ENCODE peak calls at places on chromosomes 12 and 14, in seven cellular contexts. One of them, this sample, is unnamed.

GRCh38 chr12:56080556-56081138 is 682 bp downstream of the ERBB3 start:
- DNase-seq in IMR-90: no peak
- DNase-seq in body of pancreas: peak; percentile 82
- DNase-seq in ovary: no peak
- DNase-seq in adrenal gland: no peak
- DNase-seq in K562: peak; percentile 39
- DNase-seq in transverse colon: peak; percentile 81
- DNase-seq in this sample: peak; percentile 81

GRCh38 chr12:127485528-127485927 is 781.4 kb upstream of the TMEM132C start:
- DNase-seq in K562: no peak
- DNase-seq in IMR-90: peak; percentile 86
- DNase-seq in transverse colon: peak; percentile 13
- DNase-seq in adrenal gland: peak; percentile 61
- DNase-seq in body of pancreas: no peak
- DNase-seq in ovary: no peak
- DNase-seq in this sample: no peak

GRCh38 chr14:92880851-92881250 is 42.1 kb upstream of the CHGA start:
- DNase-seq in K562: no peak
- DNase-seq in adrenal gland: no peak
- DNase-seq in body of pancreas: peak; percentile 66
- DNase-seq in ovary: no peak
- DNase-seq in IMR-90: peak; percentile 2
- DNase-seq in transverse colon: no peak
- DNase-seq in this sample: peak; percentile 43

GRCh38 chr14:52391866-52392600 is 77.9 kb downstream of the PTGER2 start:
- DNase-seq in IMR-90: peak; percentile 48
- DNase-seq in body of pancreas: no peak
- DNase-seq in adrenal gland: no peak
- DNase-seq in transverse colon: no peak
- DNase-seq in K562: no peak
- DNase-seq in ovary: no peak
- DNase-seq in this sample: no peak

GRCh38 chr12:91316825-91317224 is 134.2 kb upstream of the DCN start:
- DNase-seq in K562: no peak
- DNase-seq in body of pancreas: no peak
- DNase-seq in IMR-90: peak; percentile 69
- DNase-seq in ovary: no peak
- DNase-seq in transverse colon: no peak
- DNase-seq in adrenal gland: no peak
- DNase-seq in this sample: no peak

GRCh38 chr12:119156401-119156800 is 22.3 kb upstream of the HSPB8 start:
- DNase-seq in body of pancreas: no peak
- DNase-seq in adrenal gland: no peak
- DNase-seq in transverse colon: no peak
- DNase-seq in IMR-90: no peak
- DNase-seq in ovary: no peak
- DNase-seq in K562: peak; percentile 26
- DNase-seq in this sample: no peak

GRCh38 chr12:89932950-89933349 is 224.3 kb upstream of the ATP2B1 start:
- DNase-seq in body of pancreas: no peak
- DNase-seq in adrenal gland: no peak
- DNase-seq in K562: no peak
- DNase-seq in ovary: no peak
- DNase-seq in IMR-90: peak; percentile 47
- DNase-seq in transverse colon: no peak
- DNase-seq in this sample: no peak

GRCh38 chr12:63967781-63968180 is 123.3 kb downstream of the SRGAP1 start:
- DNase-seq in IMR-90: peak; percentile 22
- DNase-seq in K562: no peak
- DNase-seq in body of pancreas: no peak
- DNase-seq in adrenal gland: no peak
- DNase-seq in ovary: no peak
- DNase-seq in transverse colon: no peak
- DNase-seq in this sample: no peak

GRCh38 chr12:64673490-64674169 is 63.3 kb downstream of the RASSF3 start:
- DNase-seq in ovary: no peak
- DNase-seq in K562: no peak
- DNase-seq in IMR-90: peak; percentile 19
- DNase-seq in adrenal gland: no peak
- DNase-seq in transverse colon: no peak
- DNase-seq in body of pancreas: no peak
- DNase-seq in this sample: no peak

GRCh38 chr14:29348504-29348903 is 579.1 kb downstream of the PRKD1 start:
- DNase-seq in ovary: no peak
- DNase-seq in transverse colon: no peak
- DNase-seq in K562: no peak
- DNase-seq in IMR-90: peak; percentile 21
- DNase-seq in adrenal gland: no peak
- DNase-seq in body of pancreas: no peak
- DNase-seq in this sample: no peak

GRCh38 chr14:51119411-51120051 is 24.6 kb upstream of the TRIM9 start:
- DNase-seq in ovary: no peak
- DNase-seq in K562: no peak
- DNase-seq in transverse colon: no peak
- DNase-seq in body of pancreas: no peak
- DNase-seq in IMR-90: no peak
- DNase-seq in adrenal gland: no peak
- DNase-seq in this sample: no peak

GRCh38 chr12:78209851-78210493 is 379.3 kb downstream of the NAV3 start:
- DNase-seq in adrenal gland: no peak
- DNase-seq in K562: no peak
- DNase-seq in ovary: no peak
- DNase-seq in IMR-90: peak; percentile 21
- DNase-seq in body of pancreas: no peak
- DNase-seq in transverse colon: no peak
- DNase-seq in this sample: no peak

GRCh38 chr12:2264622-2265306 is 212.0 kb downstream of the CACNA1C start:
- DNase-seq in body of pancreas: peak; percentile 51
- DNase-seq in adrenal gland: no peak
- DNase-seq in transverse colon: peak; percentile 23
- DNase-seq in ovary: no peak
- DNase-seq in K562: no peak
- DNase-seq in IMR-90: peak; percentile 98
- DNase-seq in this sample: no peak

GRCh38 chr12:68960162-68960501 is 27.2 kb upstream of the CPM start:
- DNase-seq in K562: no peak
- DNase-seq in IMR-90: peak; percentile 86
- DNase-seq in adrenal gland: no peak
- DNase-seq in transverse colon: no peak
- DNase-seq in ovary: no peak
- DNase-seq in body of pancreas: no peak
- DNase-seq in this sample: no peak

GRCh38 chr12:131057722-131058515 is 104.2 kb downstream of the ADGRD1 start:
- DNase-seq in ovary: no peak
- DNase-seq in K562: no peak
- DNase-seq in transverse colon: no peak
- DNase-seq in body of pancreas: no peak
- DNase-seq in adrenal gland: peak; percentile 17
- DNase-seq in IMR-90: no peak
- DNase-seq in this sample: no peak

GRCh38 chr14:24911324-24912095 is 138.4 kb downstream of the STXBP6 start:
- DNase-seq in K562: no peak
- DNase-seq in ovary: no peak
- DNase-seq in IMR-90: peak; percentile 82
- DNase-seq in transverse colon: no peak
- DNase-seq in body of pancreas: peak; percentile 55
- DNase-seq in adrenal gland: peak; percentile 26
- DNase-seq in this sample: no peak

GRCh38 chr12:84508943-84509342 is 403.7 kb downstream of the SLC6A15 start:
- DNase-seq in adrenal gland: no peak
- DNase-seq in body of pancreas: no peak
- DNase-seq in K562: no peak
- DNase-seq in ovary: no peak
- DNase-seq in transverse colon: no peak
- DNase-seq in IMR-90: no peak
- DNase-seq in this sample: no peak

GRCh38 chr12:76156314-76156713 is 71.8 kb upstream of the NAP1L1 start:
- DNase-seq in body of pancreas: no peak
- DNase-seq in IMR-90: no peak
- DNase-seq in adrenal gland: no peak
- DNase-seq in K562: no peak
- DNase-seq in ovary: no peak
- DNase-seq in transverse colon: no peak
- DNase-seq in this sample: no peak

GRCh38 chr12:66164349-66164821 is 5.4 kb downstream of the TMBIM4 start:
- DNase-seq in transverse colon: no peak
- DNase-seq in IMR-90: peak; percentile 49
- DNase-seq in ovary: no peak
- DNase-seq in body of pancreas: no peak
- DNase-seq in K562: no peak
- DNase-seq in adrenal gland: no peak
- DNase-seq in this sample: no peak

GRCh38 chr12:123253606-123254459 is 17.8 kb downstream of the CDK2AP1 start:
- DNase-seq in transverse colon: no peak
- DNase-seq in IMR-90: no peak
- DNase-seq in K562: no peak
- DNase-seq in body of pancreas: no peak
- DNase-seq in adrenal gland: no peak
- DNase-seq in ovary: no peak
- DNase-seq in this sample: no peak

GRCh38 chr12:67981236-67982164 is 7.7 kb upstream of the IFNG-AS1 start:
- DNase-seq in adrenal gland: peak; percentile 51
- DNase-seq in transverse colon: no peak
- DNase-seq in IMR-90: peak; percentile 89
- DNase-seq in body of pancreas: no peak
- DNase-seq in ovary: no peak
- DNase-seq in K562: no peak
- DNase-seq in this sample: no peak

GRCh38 chr14:79543966-79544365 is 667.3 kb downstream of the DIO2 start:
- DNase-seq in adrenal gland: no peak
- DNase-seq in transverse colon: no peak
- DNase-seq in body of pancreas: no peak
- DNase-seq in ovary: no peak
- DNase-seq in IMR-90: peak; percentile 66
- DNase-seq in K562: peak; percentile 6
- DNase-seq in this sample: no peak

GRCh38 chr14:68394719-68395117 is 398.1 kb downstream of the ZFP36L1 start:
- DNase-seq in adrenal gland: no peak
- DNase-seq in IMR-90: no peak
- DNase-seq in K562: no peak
- DNase-seq in body of pancreas: no peak
- DNase-seq in ovary: peak; percentile 67
- DNase-seq in transverse colon: no peak
- DNase-seq in this sample: no peak

GRCh38 chr12:104133861-104134260 is 4.1 kb downstream of the NFYB start:
- DNase-seq in adrenal gland: no peak
- DNase-seq in ovary: no peak
- DNase-seq in K562: no peak
- DNase-seq in body of pancreas: no peak
- DNase-seq in transverse colon: no peak
- DNase-seq in IMR-90: peak; percentile 41
- DNase-seq in this sample: no peak

GRCh38 chr12:104134882-104135281 is 3.1 kb downstream of the NFYB start:
- DNase-seq in adrenal gland: no peak
- DNase-seq in body of pancreas: no peak
- DNase-seq in transverse colon: no peak
- DNase-seq in IMR-90: no peak
- DNase-seq in ovary: no peak
- DNase-seq in K562: no peak
- DNase-seq in this sample: no peak

GRCh38 chr12:104130760-104131159 is 7.2 kb downstream of the NFYB start:
- DNase-seq in IMR-90: peak; percentile 28
- DNase-seq in body of pancreas: no peak
- DNase-seq in adrenal gland: no peak
- DNase-seq in ovary: no peak
- DNase-seq in K562: no peak
- DNase-seq in transverse colon: no peak
- DNase-seq in this sample: no peak

GRCh38 chr12:104132351-104132956 is 5.6 kb downstream of the NFYB start:
- DNase-seq in transverse colon: no peak
- DNase-seq in adrenal gland: no peak
- DNase-seq in IMR-90: no peak
- DNase-seq in ovary: no peak
- DNase-seq in body of pancreas: no peak
- DNase-seq in K562: no peak
- DNase-seq in this sample: peak; percentile 54

GRCh38 chr12:104131609-104132008 is 6.4 kb downstream of the NFYB start:
- DNase-seq in ovary: no peak
- DNase-seq in transverse colon: no peak
- DNase-seq in IMR-90: no peak
- DNase-seq in body of pancreas: no peak
- DNase-seq in K562: no peak
- DNase-seq in adrenal gland: no peak
- DNase-seq in this sample: peak; percentile 83
- H3K4me1 ChIP-seq in ovary: peaks cover 8% of the 10 kb centered on the region
- H3K4me1 ChIP-seq in transverse colon: peaks cover 15% of the 10 kb centered on the region
- H3K4me1 ChIP-seq in IMR-90: peaks cover 25% of the 10 kb centered on the region
- H3K4me1 ChIP-seq in body of pancreas: peaks cover 41% of the 10 kb centered on the region
- H3K4me1 ChIP-seq in K562: peaks cover 13% of the 10 kb centered on the region
- H3K4me1 ChIP-seq in adrenal gland: peaks cover 60% of the 10 kb centered on the region
- H3K4me1 ChIP-seq in this sample: peaks cover 39% of the 10 kb centered on the region

DNA sequence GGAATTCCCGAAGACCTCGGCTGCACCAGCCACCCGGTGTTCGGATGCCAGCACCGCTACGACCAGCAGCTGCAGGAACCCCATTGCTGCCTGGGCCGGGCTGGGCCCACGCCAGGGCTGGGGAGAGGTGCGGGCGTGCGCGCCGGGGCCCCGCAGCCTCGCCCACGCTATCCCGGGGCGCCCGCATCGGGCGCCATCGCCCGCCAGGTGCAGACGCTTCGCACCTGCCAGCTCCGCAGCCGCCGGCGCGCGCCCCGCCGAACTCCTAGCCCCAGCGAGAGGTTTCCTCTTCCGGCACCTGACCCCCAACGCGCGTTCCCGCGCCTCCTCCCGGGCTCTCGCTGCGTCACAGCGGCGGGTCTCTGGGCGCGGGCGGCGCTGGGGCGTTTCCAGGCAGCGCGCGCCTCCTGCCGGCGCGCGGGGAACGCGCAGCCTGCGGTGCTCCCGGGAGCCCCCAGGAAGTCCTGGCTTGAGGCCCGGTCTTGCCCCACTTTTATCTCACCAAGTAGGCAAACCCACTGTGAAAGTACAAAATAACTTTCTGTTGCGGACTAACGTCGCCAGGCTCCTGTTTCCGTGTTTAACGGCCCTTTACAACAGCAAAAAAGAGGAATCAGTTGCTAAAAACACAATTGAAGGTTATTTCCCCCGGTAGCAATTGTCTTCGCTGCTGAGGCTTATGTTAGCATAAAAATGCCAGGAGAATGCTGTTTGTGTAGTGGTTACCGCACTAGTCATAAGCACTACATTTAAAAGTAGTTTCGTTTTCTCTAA is at the start of gene TM7SF3:
- DNase-seq in body of pancreas: peak; percentile 96
- DNase-seq in transverse colon: peak; percentile 97
- DNase-seq in IMR-90: peak; percentile 83
- DNase-seq in adrenal gland: peak; percentile 95
- DNase-seq in ovary: peak; percentile 96
- DNase-seq in K562: peak; percentile 90
- DNase-seq in this sample: peak; percentile 98
- TF ChIP-seq POLR2A in body of pancreas: peak; percentile 92
- TF ChIP-seq POLR2A in transverse colon: peak; percentile 56
- TF ChIP-seq POLR2A in IMR-90: no peak
- TF ChIP-seq POLR2A in adrenal gland: no peak
- TF ChIP-seq POLR2A in ovary: peak; percentile 44
- TF ChIP-seq POLR2A in K562: peak; percentile 22
- TF ChIP-seq POLR2A in this sample: peak; percentile 83

GRCh38 chr14:90400904-90401561 is 4.2 kb downstream of the CALM1 start:
- DNase-seq in K562: no peak
- DNase-seq in transverse colon: no peak
- DNase-seq in adrenal gland: no peak
- DNase-seq in IMR-90: no peak
- DNase-seq in ovary: no peak
- DNase-seq in body of pancreas: no peak
- DNase-seq in this sample: no peak
- H3K4me1 ChIP-seq in K562: peaks cover 6% of the 10 kb centered on the region
- H3K4me1 ChIP-seq in transverse colon: peaks cover 6% of the 10 kb centered on the region
- H3K4me1 ChIP-seq in adrenal gland: peaks cover 31% of the 10 kb centered on the region
- H3K4me1 ChIP-seq in IMR-90: peaks cover 4% of the 10 kb centered on the region
- H3K4me1 ChIP-seq in ovary: peaks cover 9% of the 10 kb centered on the region
- H3K4me1 ChIP-seq in body of pancreas: peaks cover 26% of the 10 kb centered on the region
- H3K4me1 ChIP-seq in this sample: peaks cover 28% of the 10 kb centered on the region

GRCh38 chr12:12582193-12582881 is 19.7 kb upstream of the DUSP16 start:
- DNase-seq in transverse colon: no peak
- DNase-seq in body of pancreas: no peak
- DNase-seq in K562: no peak
- DNase-seq in ovary: no peak
- DNase-seq in adrenal gland: no peak
- DNase-seq in IMR-90: no peak
- DNase-seq in this sample: no peak
- TF ChIP-seq POLR2A in transverse colon: no peak
- TF ChIP-seq POLR2A in body of pancreas: no peak
- TF ChIP-seq POLR2A in K562: no peak
- TF ChIP-seq POLR2A in ovary: no peak
- TF ChIP-seq POLR2A in adrenal gland: no peak
- TF ChIP-seq POLR2A in IMR-90: no peak
- TF ChIP-seq POLR2A in this sample: no peak